ENCODE peak calls at places on chromosome 2, in four cellular contexts. I, S, M and X are unnamed samples.

GRCh38 chr2:54212456-54212855 is 43.6 kb downstream of the TSPYL6 start:
- DNase-seq in I (no peak), M (no peak), S (peak), X (peak)

GRCh38 chr2:176085861-176086771 is 2.4 kb upstream of the EVX2 start:
- DNase-seq in M (peak), S (peak), I (no peak), X (peak)

GRCh38 chr2:218895758-218896500 is 15.3 kb downstream of the WNT10A start:
- DNase-seq in S (no peak), M (no peak), I (no peak), X (no peak)

GRCh38 chr2:10392100-10392499 is 56.0 kb downstream of the ODC1 start:
- DNase-seq in M (no peak), I (no peak), S (no peak), X (no peak)

GRCh38 chr2:94986392-94986963 is 39.0 kb upstream of the MAL start:
- DNase-seq in M (peak), I (no peak), S (peak), X (peak)

GRCh38 chr2:53103661-53104060 is 663.9 kb upstream of the CHAC2 start:
- DNase-seq in M (no peak), S (peak), I (no peak), X (no peak)

GRCh38 chr2:221335106-221335505 is 237.0 kb downstream of the EPHA4 start:
- DNase-seq in I (no peak), S (no peak), M (no peak), X (no peak)

GRCh38 chr2:195782156-195782555 is 125.1 kb downstream of the SLC39A10 start:
- DNase-seq in I (no peak), S (no peak), M (no peak), X (no peak)

GRCh38 chr2:174593574-174594203 is 3.9 kb downstream of the WIPF1 start:
- DNase-seq in I (no peak), M (no peak), S (peak), X (peak)

GRCh38 chr2:218569661-218570500 is 1.2 kb downstream of the CNOT9 start:
- DNase-seq in S (peak), M (no peak), I (no peak), X (peak)

GRCh38 chr2:203040966-203041521 is 26.4 kb downstream of the NBEAL1 start:
- DNase-seq in S (no peak), I (no peak), M (no peak), X (no peak)

GRCh38 chr2:107078584-107078983 is 192.6 kb upstream of the ST6GAL2 start:
- DNase-seq in M (no peak), I (no peak), S (no peak), X (no peak)

GRCh38 chr2:232388324-232388891 is 9.9 kb downstream of the ALPP start:
- DNase-seq in M (no peak), I (peak), S (no peak), X (no peak)

GRCh38 chr2:240235811-240236210 is 95.4 kb upstream of the OTOS start:
- DNase-seq in S (no peak), M (no peak), I (no peak), X (no peak)